ENCODE peak calls at places on chromosome 4, in five cellular contexts. O, U, R, X and A are unnamed samples.

GRCh38 chr4:40227284-40227683 is 30.5 kb downstream of the RHOH start:
- DNase-seq in O (no peak), U (no peak), R (no peak), X (no peak), A (peak)

GRCh38 chr4:26476545-26476944 is 13.7 kb downstream of the CCKAR start:
- DNase-seq in U (no peak), X (no peak), R (no peak), O (no peak), A (no peak)

GRCh38 chr4:74640111-74640903 is 154.0 kb downstream of the BTC start:
- DNase-seq in O (peak), U (no peak), X (no peak), R (no peak), A (no peak)

GRCh38 chr4:112325522-112325921 is 28.4 kb downstream of the ALPK1 start:
- DNase-seq in O (no peak), X (no peak), R (no peak), U (no peak), A (no peak)

GRCh38 chr4:125316781-125317525 is 2.2 kb downstream of the FAT4 start:
- DNase-seq in R (peak), U (peak), X (no peak), O (peak), A (no peak)

GRCh38 chr4:153541426-153542096 is 75.4 kb downstream of the TMEM131L start:
- DNase-seq in R (no peak), U (no peak), X (no peak), O (peak), A (peak)

GRCh38 chr4:155999743-156000142 is 46.1 kb upstream of the CTSO start:
- DNase-seq in O (peak), R (no peak), X (no peak), U (no peak), A (peak)

GRCh38 chr4:80412322-80412721 is 76.8 kb downstream of the CFAP299 start:
- DNase-seq in O (no peak), U (no peak), X (no peak), R (no peak), A (no peak)

GRCh38 chr4:170270628-170271027 is 180.9 kb upstream of the AADAT start:
- DNase-seq in U (no peak), X (no peak), O (no peak), R (no peak), A (peak)

GRCh38 chr4:47031011-47031678 is at the start of gene GABRB1:
- DNase-seq in R (peak), X (peak), U (peak), O (peak), A (peak)

GRCh38 chr4:151879705-151880104 is 118.9 kb upstream of the GATB start:
- DNase-seq in U (no peak), X (no peak), R (no peak), O (no peak), A (no peak)

GRCh38 chr4:138344064-138344463 is 101.9 kb upstream of the SLC7A11 start:
- DNase-seq in U (no peak), O (no peak), X (no peak), R (no peak), A (peak)

GRCh38 chr4:13611283-13611842 is 16.2 kb downstream of the BOD1L1 start:
- DNase-seq in R (no peak), X (no peak), U (no peak), O (peak), A (peak)

GRCh38 chr4:25161599-25161960 is 1.3 kb upstream of the SEPSECS start:
- DNase-seq in U (no peak), R (peak), O (no peak), X (no peak), A (no peak)

GRCh38 chr4:13476915-13477314 is 7.2 kb downstream of the RAB28 start:
- DNase-seq in O (peak), U (no peak), X (no peak), R (no peak), A (peak)

GRCh38 chr4:80015407-80016189 is 57.4 kb downstream of the ANTXR2 start:
- DNase-seq in O (no peak), R (no peak), X (no peak), U (no peak), A (no peak)

GRCh38 chr4:71814433-71814832 is 30.6 kb upstream of the GC start:
- DNase-seq in X (no peak), U (no peak), R (no peak), O (no peak), A (peak)

GRCh38 chr4:90030953-90031352 is 96.2 kb upstream of the CCSER1 start:
- DNase-seq in O (no peak), R (no peak), X (no peak), U (no peak), A (no peak)

GRCh38 chr4:55791666-55792065 is 27.9 kb upstream of the EXOC1L start:
- DNase-seq in R (no peak), O (no peak), X (no peak), U (no peak), A (no peak)

GRCh38 chr4:168408620-168409019 is 71.7 kb downstream of the DDX60L start:
- DNase-seq in O (peak), U (peak), X (no peak), R (peak), A (no peak)

GRCh38 chr4:53193111-53193510 is 172.8 kb downstream of the SCFD2 start:
- DNase-seq in R (no peak), O (no peak), U (no peak), X (no peak), A (no peak)

DNA sequence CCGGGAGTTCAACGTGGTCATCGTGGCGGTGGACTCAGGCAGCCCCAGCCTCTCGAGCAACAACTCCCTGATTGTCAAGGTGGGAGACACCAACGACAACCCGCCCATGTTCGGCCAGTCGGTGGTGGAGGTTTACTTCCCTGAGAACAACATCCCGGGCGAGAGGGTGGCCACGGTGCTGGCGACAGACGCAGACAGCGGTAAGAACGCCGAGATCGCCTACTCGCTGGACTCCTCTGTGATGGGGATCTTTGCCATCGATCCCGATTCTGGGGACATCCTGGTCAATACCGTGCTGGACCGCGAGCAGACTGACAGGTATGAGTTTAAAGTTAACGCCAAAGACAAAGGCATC is 2.7 kb downstream of the PCDH7 start:
- DNase-seq in O (no peak), U (no peak), R (peak), X (no peak), A (no peak)
- H3K4me3 ChIP-seq in O (no peak), U (peak), R (peak), X (no peak), A (no peak)

DNA sequence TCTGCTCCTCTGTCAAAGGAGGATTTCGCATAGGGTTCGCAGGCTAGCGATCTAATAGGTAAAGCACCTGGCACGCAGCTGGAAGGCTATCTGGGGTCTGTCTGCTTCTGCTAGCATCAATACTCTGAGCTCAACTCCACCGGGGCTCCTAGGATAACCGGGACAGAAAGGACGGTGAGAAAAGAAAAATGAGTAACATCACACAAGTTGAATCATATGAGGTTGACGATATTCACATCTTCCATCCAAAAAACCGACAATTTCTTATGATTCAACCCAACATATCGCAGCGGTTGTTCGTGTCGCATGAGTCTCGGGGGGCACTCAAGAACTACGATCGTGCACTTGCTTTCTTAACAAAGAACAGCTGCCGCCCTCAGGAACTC is 1.8 kb downstream of the PROM1 start:
- DNase-seq in X (no peak), O (peak), R (no peak), U (no peak), A (no peak)
- H3K4me3 ChIP-seq in X (no peak), O (no peak), R (peak), U (peak), A (no peak)

GRCh38 chr4:127968565-127968964 is 3.4 kb downstream of the ABHD18 start:
- DNase-seq in U (peak), R (no peak), X (no peak), O (no peak), A (no peak)
- H3K4me3 ChIP-seq in U (no peak), R (no peak), X (no peak), O (no peak), A (no peak)

GRCh38 chr4:41538017-41538733 is at the start of gene LIMCH1:
- DNase-seq in R (peak), O (no peak), X (no peak), U (peak), A (no peak)
- H3K4me3 ChIP-seq in R (no peak), O (no peak), X (no peak), U (peak), A (no peak)

GRCh38 chr4:87100093-87100634 is 120.3 kb downstream of the KLHL8 start:
- DNase-seq in R (no peak), X (no peak), U (no peak), O (no peak), A (no peak)
- H3K4me3 ChIP-seq in R (no peak), X (no peak), U (no peak), O (no peak), A (no peak)

DNA sequence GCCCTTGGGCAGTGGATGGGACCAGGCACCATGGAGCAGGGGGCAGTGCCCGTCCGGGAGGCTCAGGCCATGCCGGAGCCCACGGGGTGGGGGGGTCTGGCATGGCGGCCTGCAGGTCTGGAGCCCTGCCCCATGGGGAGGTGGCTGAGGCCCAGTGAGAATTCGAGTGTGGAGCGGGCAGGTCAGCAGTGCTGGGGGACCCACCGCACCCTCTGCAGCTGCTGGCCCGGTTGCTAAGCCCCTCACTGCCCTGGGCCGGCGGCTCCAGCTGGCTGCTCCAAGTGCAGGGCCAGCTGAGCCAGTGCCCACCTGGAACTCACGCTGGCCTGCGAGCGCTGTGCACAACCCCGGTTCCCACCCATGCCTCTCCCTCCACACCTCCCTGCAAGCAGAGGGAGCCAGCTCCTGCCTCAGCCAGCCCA is 1157.9 kb upstream of the ADGRL3 start:
- DNase-seq in R (no peak), X (no peak), O (no peak), U (no peak), A (no peak)
- H3K4me3 ChIP-seq in R (no peak), X (no peak), O (no peak), U (no peak), A (no peak)

GRCh38 chr4:8272472-8273428 is 3.2 kb downstream of the HTRA3 start:
- DNase-seq in O (no peak), U (peak), X (no peak), R (no peak), A (no peak)

GRCh38 chr4:8274772-8275241 is 5.3 kb downstream of the HTRA3 start:
- DNase-seq in O (peak), R (peak), X (no peak), U (peak), A (no peak)

GRCh38 chr4:8273450-8273849 is 3.9 kb downstream of the HTRA3 start:
- DNase-seq in U (no peak), R (no peak), O (no peak), X (no peak), A (no peak)

GRCh38 chr4:8275511-8275910 is 6.0 kb downstream of the HTRA3 start:
- DNase-seq in R (no peak), X (no peak), U (no peak), O (no peak), A (no peak)

DNA sequence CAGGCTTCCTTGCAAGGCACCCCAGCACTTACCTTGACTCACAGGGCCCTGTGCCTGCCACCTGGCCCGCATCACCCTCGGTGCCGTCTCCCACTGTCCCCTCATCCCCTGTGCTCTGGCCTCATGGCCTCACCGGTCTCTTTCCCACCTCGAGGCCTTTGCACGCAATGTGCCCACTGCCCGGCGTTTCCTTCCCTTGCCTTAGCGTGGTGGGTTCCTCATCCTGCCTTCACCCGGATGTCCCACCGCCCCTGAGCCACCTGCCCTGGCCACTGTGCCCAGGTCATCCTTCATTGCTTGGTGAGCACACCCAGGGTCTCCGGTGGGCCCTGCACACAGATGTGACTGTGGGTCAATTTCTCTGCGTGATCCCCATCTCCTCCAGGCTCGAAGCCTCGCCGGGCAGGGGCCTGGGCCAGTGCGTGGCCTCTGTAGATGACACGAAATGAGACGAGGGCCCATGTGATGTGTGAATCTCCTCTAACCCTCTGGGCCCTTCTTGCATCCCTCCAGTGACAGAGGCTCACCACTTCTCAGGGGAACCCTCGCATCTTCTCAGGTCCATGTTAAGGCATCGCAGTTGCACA is 4.6 kb downstream of the HTRA3 start:
- DNase-seq in U (no peak), O (no peak), X (no peak), R (no peak), A (no peak)
- H3K4me3 ChIP-seq in U (no peak), O (no peak), X (no peak), R (no peak), A (no peak)

DNA sequence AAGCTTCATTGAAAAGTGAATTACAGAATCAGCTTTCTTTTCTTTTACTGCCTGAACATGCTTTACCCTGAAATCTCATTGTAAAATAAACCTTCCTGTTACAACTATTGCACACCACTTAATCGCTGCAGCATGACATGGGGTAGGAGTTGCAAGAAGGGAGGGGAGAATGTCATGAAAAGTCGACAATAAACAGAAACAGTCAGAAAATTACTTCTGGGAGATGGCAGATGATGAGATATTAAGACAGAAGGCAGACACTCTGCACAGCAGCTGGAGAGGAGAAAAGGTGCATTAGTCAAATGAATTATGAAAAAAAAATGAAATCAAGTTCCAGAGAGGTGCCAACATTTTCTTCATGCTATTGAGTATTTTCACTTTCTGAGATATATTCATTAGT is 287.7 kb downstream of the PCDH7 start:
- DNase-seq in O (no peak), R (no peak), X (no peak), U (no peak), A (no peak)
- H3K4me3 ChIP-seq in O (no peak), R (no peak), X (no peak), U (no peak), A (no peak)

DNA sequence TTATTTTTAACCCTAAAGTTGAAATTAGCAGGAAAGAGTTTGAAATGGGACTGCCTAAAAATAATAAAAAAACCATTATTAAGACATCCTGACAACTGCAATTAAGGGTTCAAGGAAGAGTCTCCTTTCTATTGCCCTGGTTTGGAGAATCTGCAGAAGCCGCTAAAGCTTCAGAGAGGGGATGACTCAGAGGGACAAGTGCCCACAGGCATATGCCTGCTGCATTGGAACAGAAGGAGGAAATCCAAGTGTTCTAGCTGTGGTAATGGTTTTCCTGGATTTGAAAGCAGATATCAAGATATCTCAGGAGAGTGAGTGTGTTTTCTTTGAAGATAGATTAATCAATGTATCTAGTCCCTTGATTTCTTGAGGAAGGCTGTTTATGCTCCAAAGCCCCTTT is 235.1 kb upstream of the TAPT1 start:
- DNase-seq in O (peak), X (no peak), U (no peak), R (no peak), A (no peak)
- H3K4me3 ChIP-seq in O (no peak), X (no peak), U (no peak), R (no peak), A (no peak)

DNA sequence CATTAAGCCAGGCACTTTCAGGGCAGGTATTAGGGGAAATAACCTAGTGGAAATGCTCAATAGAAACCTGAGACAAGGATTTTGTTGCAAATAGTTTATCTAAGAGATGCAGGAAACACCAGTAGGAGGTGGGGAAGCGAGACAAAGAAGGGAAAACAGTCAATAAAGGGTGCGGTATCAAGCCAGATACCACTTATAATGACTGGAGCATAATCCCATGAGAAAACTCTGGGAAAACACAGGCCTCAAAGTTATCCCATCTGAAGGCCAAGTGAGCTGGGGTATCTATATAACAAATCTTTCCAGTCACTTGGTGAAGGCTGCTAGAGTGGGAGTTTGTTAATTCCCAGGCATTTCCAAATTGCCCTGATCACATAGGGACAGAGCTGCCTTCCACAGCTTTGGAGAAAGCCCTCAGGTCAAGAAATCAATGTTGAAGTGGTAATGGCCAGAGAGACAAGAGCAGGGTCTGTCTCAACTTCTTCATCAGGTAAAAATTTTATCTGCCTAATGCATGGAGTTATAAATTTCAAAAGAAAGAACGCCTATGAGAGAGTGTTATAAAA is 9.8 kb upstream of the HMGB2 start:
- DNase-seq in X (no peak), U (no peak), R (no peak), O (no peak), A (no peak)
- H3K4me3 ChIP-seq in X (no peak), U (no peak), R (no peak), O (no peak), A (no peak)